ENCODE peak calls at places on chromosome 21, in five cellular contexts. One of them, this sample, is unnamed.

GRCh38 chr21:46055863-46056281 is 42.0 kb upstream of the COL6A2 start:
- DNase-seq in right atrium auricular region: peak; percentile 61
- DNase-seq in neuronal stem cell: no peak
- DNase-seq in cardiac muscle cell: no peak
- DNase-seq in heart left ventricle: no peak
- DNase-seq in this sample: peak; percentile 38

GRCh38 chr21:33834801-33835500 is 80.7 kb downstream of the ATP5PO start:
- DNase-seq in right atrium auricular region: no peak
- DNase-seq in neuronal stem cell: no peak
- DNase-seq in cardiac muscle cell: no peak
- DNase-seq in heart left ventricle: no peak
- DNase-seq in this sample: no peak

GRCh38 chr21:34865922-34866271 is 183.2 kb downstream of the RUNX1 start:
- DNase-seq in right atrium auricular region: no peak
- DNase-seq in neuronal stem cell: no peak
- DNase-seq in cardiac muscle cell: no peak
- DNase-seq in heart left ventricle: no peak
- DNase-seq in this sample: no peak

GRCh38 chr21:45303111-45303615 is 15.5 kb upstream of the POFUT2 start:
- DNase-seq in right atrium auricular region: no peak
- DNase-seq in neuronal stem cell: no peak
- DNase-seq in cardiac muscle cell: no peak
- DNase-seq in heart left ventricle: peak; percentile 56
- DNase-seq in this sample: no peak

GRCh38 chr21:29372063-29372802 is 73.5 kb downstream of the BACH1 start:
- DNase-seq in right atrium auricular region: peak; percentile 60
- DNase-seq in neuronal stem cell: peak; percentile 71
- DNase-seq in cardiac muscle cell: peak; percentile 84
- DNase-seq in heart left ventricle: peak; percentile 34
- DNase-seq in this sample: no peak

GRCh38 chr21:28104346-28104745 is 888.3 kb downstream of the LTN1 start:
- DNase-seq in right atrium auricular region: no peak
- DNase-seq in neuronal stem cell: no peak
- DNase-seq in cardiac muscle cell: no peak
- DNase-seq in heart left ventricle: peak; percentile 27
- DNase-seq in this sample: no peak

GRCh38 chr21:35206141-35207125 is 157.3 kb upstream of the RUNX1 start:
- DNase-seq in right atrium auricular region: no peak
- DNase-seq in neuronal stem cell: no peak
- DNase-seq in cardiac muscle cell: peak; percentile 45
- DNase-seq in heart left ventricle: peak; percentile 45
- DNase-seq in this sample: no peak

GRCh38 chr21:15094706-15095105 is 29.9 kb upstream of the NRIP1 start:
- DNase-seq in right atrium auricular region: no peak
- DNase-seq in neuronal stem cell: no peak
- DNase-seq in cardiac muscle cell: no peak
- DNase-seq in heart left ventricle: no peak
- DNase-seq in this sample: no peak

GRCh38 chr21:36385909-36386642 is 884 bp downstream of the CHAF1B start:
- DNase-seq in right atrium auricular region: no peak
- DNase-seq in neuronal stem cell: no peak
- DNase-seq in cardiac muscle cell: no peak
- DNase-seq in heart left ventricle: no peak
- DNase-seq in this sample: no peak

GRCh38 chr21:45768741-45769049 is 125.2 kb downstream of the PCBP3 start:
- DNase-seq in right atrium auricular region: no peak
- DNase-seq in neuronal stem cell: no peak
- DNase-seq in cardiac muscle cell: no peak
- DNase-seq in heart left ventricle: no peak
- DNase-seq in this sample: no peak

GRCh38 chr21:46323227-46323709 is 402 bp downstream of the C21orf58 start:
- DNase-seq in right atrium auricular region: peak; percentile 59
- DNase-seq in neuronal stem cell: no peak
- DNase-seq in cardiac muscle cell: peak; percentile 28
- DNase-seq in heart left ventricle: no peak
- DNase-seq in this sample: no peak

GRCh38 chr21:43328591-43329360 is 98.2 kb downstream of the SIK1 start:
- DNase-seq in right atrium auricular region: no peak
- DNase-seq in neuronal stem cell: no peak
- DNase-seq in cardiac muscle cell: no peak
- DNase-seq in heart left ventricle: no peak
- DNase-seq in this sample: no peak

GRCh38 chr21:45253633-45254556 is 33.8 kb downstream of the POFUT2 start:
- DNase-seq in right atrium auricular region: no peak
- DNase-seq in neuronal stem cell: no peak
- DNase-seq in cardiac muscle cell: no peak
- DNase-seq in heart left ventricle: no peak
- DNase-seq in this sample: no peak

GRCh38 chr21:31612889-31613785 is 46.4 kb upstream of the SOD1 start:
- DNase-seq in right atrium auricular region: no peak
- DNase-seq in neuronal stem cell: peak; percentile 36
- DNase-seq in cardiac muscle cell: no peak
- DNase-seq in heart left ventricle: no peak
- DNase-seq in this sample: no peak

GRCh38 chr21:24939288-24939687 is 668.0 kb downstream of the MRPL39 start:
- DNase-seq in right atrium auricular region: no peak
- DNase-seq in neuronal stem cell: no peak
- DNase-seq in cardiac muscle cell: no peak
- DNase-seq in heart left ventricle: no peak
- DNase-seq in this sample: no peak

GRCh38 chr21:36180963-36181362 is 24.3 kb downstream of the DOP1B start:
- DNase-seq in right atrium auricular region: no peak
- DNase-seq in neuronal stem cell: no peak
- DNase-seq in cardiac muscle cell: no peak
- DNase-seq in heart left ventricle: no peak
- DNase-seq in this sample: no peak

GRCh38 chr21:35011681-35012080 is 37.4 kb downstream of the RUNX1 start:
- DNase-seq in right atrium auricular region: no peak
- DNase-seq in neuronal stem cell: no peak
- DNase-seq in cardiac muscle cell: no peak
- DNase-seq in heart left ventricle: no peak
- DNase-seq in this sample: no peak

GRCh38 chr21:41710823-41711160 is 56.1 kb downstream of the RIPK4 start:
- DNase-seq in right atrium auricular region: no peak
- DNase-seq in neuronal stem cell: no peak
- DNase-seq in cardiac muscle cell: peak; percentile 34
- DNase-seq in heart left ventricle: no peak
- DNase-seq in this sample: no peak

GRCh38 chr21:41711416-41712023 is 55.3 kb downstream of the RIPK4 start:
- DNase-seq in right atrium auricular region: no peak
- DNase-seq in neuronal stem cell: no peak
- DNase-seq in cardiac muscle cell: no peak
- DNase-seq in heart left ventricle: no peak
- DNase-seq in this sample: no peak

GRCh38 chr21:41713495-41714281 is 53.2 kb downstream of the RIPK4 start:
- DNase-seq in right atrium auricular region: no peak
- DNase-seq in neuronal stem cell: no peak
- DNase-seq in cardiac muscle cell: no peak
- DNase-seq in heart left ventricle: no peak
- DNase-seq in this sample: peak; percentile 51

GRCh38 chr21:41712201-41712600 is 54.7 kb downstream of the RIPK4 start:
- DNase-seq in right atrium auricular region: no peak
- DNase-seq in neuronal stem cell: no peak
- DNase-seq in cardiac muscle cell: peak; percentile 38
- DNase-seq in heart left ventricle: no peak
- DNase-seq in this sample: no peak

DNA sequence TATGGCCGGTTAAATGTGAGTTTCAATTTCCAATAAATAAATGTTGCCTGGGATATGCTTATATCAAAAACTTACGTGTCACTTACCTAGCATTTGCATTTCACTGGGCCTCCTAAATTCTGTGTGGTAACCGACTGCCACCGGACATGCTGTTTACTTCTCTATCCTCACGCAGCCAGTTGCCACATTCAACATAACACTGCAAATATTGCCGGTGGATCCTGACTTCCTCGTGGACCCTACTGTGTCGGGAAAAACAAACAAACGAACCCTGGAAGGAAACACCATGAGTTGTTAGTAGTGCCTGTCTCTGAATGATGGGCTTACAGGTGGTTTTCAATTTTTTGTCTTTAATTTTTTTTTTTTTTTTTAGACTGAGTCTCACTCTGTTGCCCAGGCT is 54.1 kb downstream of the RIPK4 start:
- DNase-seq in right atrium auricular region: no peak
- DNase-seq in neuronal stem cell: no peak
- DNase-seq in cardiac muscle cell: no peak
- DNase-seq in heart left ventricle: no peak
- DNase-seq in this sample: no peak
- H3K4me3 ChIP-seq in right atrium auricular region: no peak overlapping the region
- H3K4me3 ChIP-seq in neuronal stem cell: no peak overlapping the region
- H3K4me3 ChIP-seq in cardiac muscle cell: no peak overlapping the region
- H3K4me3 ChIP-seq in heart left ventricle: no peak overlapping the region
- H3K4me3 ChIP-seq in this sample: no peak overlapping the region

GRCh38 chr21:16551101-16551695 is 821.4 kb downstream of the USP25 start:
- DNase-seq in right atrium auricular region: no peak
- DNase-seq in neuronal stem cell: no peak
- DNase-seq in cardiac muscle cell: no peak
- DNase-seq in heart left ventricle: no peak
- DNase-seq in this sample: no peak
- H3K27ac ChIP-seq in right atrium auricular region: no peak overlapping the region
- H3K27ac ChIP-seq in neuronal stem cell: no peak overlapping the region
- H3K27ac ChIP-seq in cardiac muscle cell: no peak overlapping the region
- H3K27ac ChIP-seq in heart left ventricle: no peak overlapping the region
- H3K27ac ChIP-seq in this sample: no peak overlapping the region

DNA sequence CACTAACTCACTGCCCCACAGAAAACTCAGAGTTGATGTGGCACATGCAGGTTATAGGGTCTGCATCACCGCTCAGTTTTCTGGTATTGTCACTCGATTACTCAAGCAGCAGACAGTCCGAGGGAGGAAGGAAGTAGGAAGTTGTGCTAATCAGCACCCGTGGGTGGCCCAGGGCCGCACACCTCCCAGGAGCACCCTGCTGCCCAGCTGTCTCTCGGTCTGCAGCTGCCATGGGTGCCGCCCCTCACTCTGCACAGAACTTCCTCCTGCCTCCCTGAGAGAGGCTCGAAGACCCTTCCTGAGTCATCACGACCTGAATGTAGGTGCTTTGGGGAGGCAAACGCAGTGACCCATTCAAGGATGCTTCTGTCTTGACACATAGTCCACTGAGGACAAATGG is 4.2 kb upstream of the TFF3 start:
- DNase-seq in right atrium auricular region: peak; percentile 52
- DNase-seq in neuronal stem cell: no peak
- DNase-seq in cardiac muscle cell: no peak
- DNase-seq in heart left ventricle: no peak
- DNase-seq in this sample: no peak
- H3K4me3 ChIP-seq in right atrium auricular region: no peak overlapping the region
- H3K4me3 ChIP-seq in neuronal stem cell: peak overlapping the region; percentile 29
- H3K4me3 ChIP-seq in cardiac muscle cell: no peak overlapping the region
- H3K4me3 ChIP-seq in heart left ventricle: no peak overlapping the region
- H3K4me3 ChIP-seq in this sample: no peak overlapping the region

GRCh38 chr21:38741092-38741975 is 64.4 kb upstream of the ETS2 start:
- DNase-seq in right atrium auricular region: no peak
- DNase-seq in neuronal stem cell: no peak
- DNase-seq in cardiac muscle cell: no peak
- DNase-seq in heart left ventricle: no peak
- DNase-seq in this sample: no peak

GRCh38 chr21:38740131-38740530 is 65.6 kb upstream of the ETS2 start:
- DNase-seq in right atrium auricular region: no peak
- DNase-seq in neuronal stem cell: no peak
- DNase-seq in cardiac muscle cell: no peak
- DNase-seq in heart left ventricle: no peak
- DNase-seq in this sample: no peak

GRCh38 chr21:38741976-38742309 is 63.8 kb upstream of the ETS2 start:
- DNase-seq in right atrium auricular region: no peak
- DNase-seq in neuronal stem cell: no peak
- DNase-seq in cardiac muscle cell: no peak
- DNase-seq in heart left ventricle: no peak
- DNase-seq in this sample: no peak

GRCh38 chr21:38742580-38743260 is 63.0 kb upstream of the ETS2 start:
- DNase-seq in right atrium auricular region: no peak
- DNase-seq in neuronal stem cell: no peak
- DNase-seq in cardiac muscle cell: no peak
- DNase-seq in heart left ventricle: no peak
- DNase-seq in this sample: no peak

GRCh38 chr21:38743772-38744529 is 61.8 kb upstream of the ETS2 start:
- DNase-seq in right atrium auricular region: no peak
- DNase-seq in neuronal stem cell: no peak
- DNase-seq in cardiac muscle cell: no peak
- DNase-seq in heart left ventricle: no peak
- DNase-seq in this sample: no peak
- H3K27ac ChIP-seq in right atrium auricular region: peak overlapping the region; percentile 11
- H3K27ac ChIP-seq in neuronal stem cell: no peak overlapping the region
- H3K27ac ChIP-seq in cardiac muscle cell: no peak overlapping the region
- H3K27ac ChIP-seq in heart left ventricle: peak overlapping the region; percentile 62
- H3K27ac ChIP-seq in this sample: no peak overlapping the region

This sample was measured in right lobe of liver.